ENCODE peak calls at places on chromosome 7, in nine cellular contexts. F is left colon; B is A549; L is ureter; V is islet precursor cell; S is occipital lobe; H is activated CD4-positive, CD25-positive, alpha-beta regulatory T cell; J is HFFc6; I is iPS-NIHi11. W is an unnamed sample.

GRCh38 chr7:117661312-117661711 is 181.5 kb downstream of the CFTR start:
- DNase-seq in J (no peak), I (no peak), F (no peak), L (no peak), S (no peak), H (no peak), V (no peak), B (no peak), W (no peak)

GRCh38 chr7:33671521-33672262 is 233.6 kb upstream of the BMPER start:
- DNase-seq in H (no peak), B (no peak), S (no peak), L (no peak), F (no peak), J (no peak), I (no peak), V (no peak), W (no peak)

GRCh38 chr7:36066021-36066664 is 86.9 kb upstream of the EEPD1 start:
- DNase-seq in V (no peak), J (no peak), S (no peak), L (no peak), I (no peak), H (no peak), F (no peak), B (no peak), W (no peak)

GRCh38 chr7:93147358-93147757 is 827 bp downstream of the SAMD9L start:
- DNase-seq in V (no peak), L (no peak), J (no peak), H (peak; percentile 3), I (no peak), S (peak; percentile 5), B (peak; percentile 10), F (peak; percentile 38), W (peak; percentile 35)

GRCh38 chr7:131586259-131586658 is 29.8 kb upstream of the PODXL start:
- DNase-seq in L (no peak), B (no peak), V (peak; percentile 95), F (peak; percentile 32), S (no peak), J (no peak), I (no peak), H (no peak), W (no peak)

GRCh38 chr7:80611779-80612178 is 26.7 kb upstream of the CD36 start:
- DNase-seq in B (no peak), L (peak; percentile 47), V (no peak), I (no peak), S (no peak), J (peak; percentile 78), H (no peak), F (peak; percentile 26), W (no peak)

GRCh38 chr7:117008849-117009531 is 55.7 kb downstream of the ST7 start:
- DNase-seq in I (no peak), L (no peak), H (no peak), S (no peak), V (no peak), B (no peak), J (peak; percentile 56), F (no peak), W (no peak)

GRCh38 chr7:94423865-94424264 is 29.2 kb downstream of the COL1A2 start:
- DNase-seq in F (no peak), L (no peak), V (no peak), J (peak; percentile 93), B (no peak), H (no peak), S (no peak), I (no peak), W (no peak)

GRCh38 chr7:30612658-30613265 is 18.1 kb downstream of the GARS1 start:
- DNase-seq in V (no peak), L (no peak), S (no peak), B (no peak), I (no peak), F (no peak), J (peak; percentile 14), H (no peak), W (no peak)

GRCh38 chr7:130486114-130486962 is 5.5 kb upstream of the MEST start:
- DNase-seq in L (peak; percentile 53), F (peak; percentile 86), S (peak; percentile 7), H (no peak), B (peak; percentile 91), J (no peak), V (peak; percentile 95), I (peak; percentile 96), W (peak; percentile 86)

GRCh38 chr7:28984631-28985030 is 26.5 kb upstream of the TRIL start:
- DNase-seq in B (peak; percentile 8), J (peak; percentile 78), L (no peak), I (peak; percentile 65), S (peak; percentile 59), F (peak; percentile 32), V (peak; percentile 86), H (no peak), W (peak; percentile 90)

GRCh38 chr7:29606287-29606721 is 42.7 kb downstream of the PRR15 start:
- DNase-seq in V (peak; percentile 92), B (peak; percentile 50), H (no peak), F (peak; percentile 68), L (no peak), S (no peak), I (no peak), J (peak; percentile 35), W (no peak)

GRCh38 chr7:17326378-17326777 is 27.9 kb downstream of the AHR start:
- DNase-seq in V (no peak), I (no peak), L (no peak), H (no peak), F (no peak), B (no peak), S (no peak), J (no peak), W (no peak)

GRCh38 chr7:93442478-93443224 is 131.9 kb downstream of the CALCR start:
- DNase-seq in B (peak; percentile 28), L (no peak), J (peak; percentile 37), F (no peak), S (no peak), V (peak; percentile 64), I (peak; percentile 68), H (no peak), W (no peak)